ENCODE peak calls at places on chromosomes 11 and 22, in ten cellular contexts. One of them, this sample, is unnamed. For H3K4me1 and H3K9me3, the result is how much of the 10 kb centered on the place peaks cover.

GRCh38 chr11:110447343-110447742 is 17.6 kb downstream of the FDX1 start:
- DNase-seq in PC-9: no peak
- DNase-seq in suprapubic skin: no peak
- DNase-seq in fibroblast of lung: no peak
- DNase-seq in sigmoid colon: no peak
- DNase-seq in psoas muscle: no peak
- DNase-seq in Caco-2: no peak
- DNase-seq in HepG2: no peak
- DNase-seq in gastrocnemius medialis: no peak
- DNase-seq in left lung: no peak
- DNase-seq in this sample: no peak

GRCh38 chr22:42314709-42315391 is 44.4 kb upstream of the TCF20 start:
- DNase-seq in PC-9: no peak
- DNase-seq in suprapubic skin: no peak
- DNase-seq in fibroblast of lung: no peak
- DNase-seq in sigmoid colon: no peak
- DNase-seq in psoas muscle: no peak
- DNase-seq in Caco-2: no peak
- DNase-seq in HepG2: no peak
- DNase-seq in gastrocnemius medialis: no peak
- DNase-seq in left lung: no peak
- DNase-seq in this sample: no peak

GRCh38 chr11:72781063-72781312 is 12.9 kb downstream of the STARD10 start:
- DNase-seq in PC-9: peak
- DNase-seq in suprapubic skin: no peak
- DNase-seq in fibroblast of lung: no peak
- DNase-seq in sigmoid colon: no peak
- DNase-seq in psoas muscle: no peak
- DNase-seq in Caco-2: peak
- DNase-seq in HepG2: no peak
- DNase-seq in gastrocnemius medialis: no peak
- DNase-seq in left lung: peak
- DNase-seq in this sample: peak

GRCh38 chr11:126495806-126496205 is 140.3 kb downstream of the ST3GAL4 start:
- DNase-seq in PC-9: no peak
- DNase-seq in suprapubic skin: no peak
- DNase-seq in fibroblast of lung: no peak
- DNase-seq in sigmoid colon: peak
- DNase-seq in psoas muscle: no peak
- DNase-seq in Caco-2: no peak
- DNase-seq in HepG2: no peak
- DNase-seq in gastrocnemius medialis: no peak
- DNase-seq in left lung: no peak
- DNase-seq in this sample: peak

GRCh38 chr22:22865311-22866072 is 22.1 kb upstream of the IGLL5 start:
- DNase-seq in PC-9: no peak
- DNase-seq in suprapubic skin: no peak
- DNase-seq in fibroblast of lung: peak
- DNase-seq in sigmoid colon: no peak
- DNase-seq in psoas muscle: no peak
- DNase-seq in Caco-2: no peak
- DNase-seq in HepG2: no peak
- DNase-seq in gastrocnemius medialis: no peak
- DNase-seq in left lung: no peak
- DNase-seq in this sample: no peak

GRCh38 chr11:13434247-13435205 is 28.5 kb downstream of the BTBD10 start:
- DNase-seq in PC-9: no peak
- DNase-seq in suprapubic skin: no peak
- DNase-seq in fibroblast of lung: no peak
- DNase-seq in sigmoid colon: no peak
- DNase-seq in psoas muscle: no peak
- DNase-seq in Caco-2: no peak
- DNase-seq in HepG2: no peak
- DNase-seq in gastrocnemius medialis: no peak
- DNase-seq in left lung: no peak
- DNase-seq in this sample: no peak

GRCh38 chr11:92180664-92181251 is 43.9 kb upstream of the FAT3 start:
- DNase-seq in PC-9: no peak
- DNase-seq in suprapubic skin: no peak
- DNase-seq in fibroblast of lung: peak
- DNase-seq in sigmoid colon: no peak
- DNase-seq in psoas muscle: no peak
- DNase-seq in Caco-2: no peak
- DNase-seq in HepG2: no peak
- DNase-seq in gastrocnemius medialis: no peak
- DNase-seq in left lung: no peak
- DNase-seq in this sample: peak

GRCh38 chr11:103993502-103993901 is 42.9 kb upstream of the DDI1 start:
- DNase-seq in PC-9: no peak
- DNase-seq in suprapubic skin: no peak
- DNase-seq in fibroblast of lung: no peak
- DNase-seq in sigmoid colon: no peak
- DNase-seq in psoas muscle: no peak
- DNase-seq in Caco-2: no peak
- DNase-seq in HepG2: no peak
- DNase-seq in gastrocnemius medialis: no peak
- DNase-seq in left lung: no peak
- DNase-seq in this sample: no peak

GRCh38 chr11:94734563-94735275 is 33.4 kb upstream of the AMOTL1 start:
- DNase-seq in PC-9: no peak
- DNase-seq in suprapubic skin: no peak
- DNase-seq in fibroblast of lung: no peak
- DNase-seq in sigmoid colon: no peak
- DNase-seq in psoas muscle: no peak
- DNase-seq in Caco-2: no peak
- DNase-seq in HepG2: no peak
- DNase-seq in gastrocnemius medialis: no peak
- DNase-seq in left lung: no peak
- DNase-seq in this sample: peak

GRCh38 chr22:24592846-24593809 is at the start of gene LRRC75B:
- DNase-seq in PC-9: peak
- DNase-seq in suprapubic skin: peak
- DNase-seq in fibroblast of lung: peak
- DNase-seq in sigmoid colon: peak
- DNase-seq in psoas muscle: peak
- DNase-seq in Caco-2: peak
- DNase-seq in HepG2: peak
- DNase-seq in gastrocnemius medialis: peak
- DNase-seq in left lung: peak
- DNase-seq in this sample: peak

GRCh38 chr11:120750647-120751419 is 239.3 kb downstream of the GRIK4 start:
- DNase-seq in PC-9: no peak
- DNase-seq in suprapubic skin: no peak
- DNase-seq in fibroblast of lung: no peak
- DNase-seq in sigmoid colon: no peak
- DNase-seq in psoas muscle: no peak
- DNase-seq in Caco-2: no peak
- DNase-seq in HepG2: no peak
- DNase-seq in gastrocnemius medialis: no peak
- DNase-seq in left lung: no peak
- DNase-seq in this sample: no peak

DNA sequence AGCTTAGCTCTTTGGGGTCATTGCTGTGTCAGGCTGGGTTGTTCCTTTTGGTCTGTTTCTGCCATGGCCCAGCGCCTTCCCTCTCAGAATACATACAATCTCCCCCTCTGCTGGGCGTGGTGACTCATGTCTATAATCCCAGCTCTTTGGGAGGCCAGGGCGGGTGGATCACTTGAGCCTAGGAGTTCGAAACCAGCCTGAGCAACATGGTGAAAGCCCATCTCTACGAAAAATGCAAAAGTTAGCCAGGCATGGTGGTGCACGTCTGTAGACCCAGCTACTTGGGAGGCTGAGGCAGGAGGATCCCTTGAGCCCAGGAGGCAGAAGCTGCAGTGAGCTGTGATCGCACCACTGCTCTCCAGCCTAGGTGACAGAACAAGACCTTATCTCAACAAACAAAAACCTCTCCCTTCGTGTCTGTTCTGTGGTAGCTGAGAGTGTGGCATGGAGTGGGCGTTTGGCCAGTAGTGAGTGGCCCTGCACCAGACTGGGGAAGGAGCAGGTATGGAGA is 46.7 kb upstream of the RAB1B start:
- DNase-seq in PC-9: no peak
- DNase-seq in suprapubic skin: no peak
- DNase-seq in fibroblast of lung: no peak
- DNase-seq in sigmoid colon: peak
- DNase-seq in psoas muscle: no peak
- DNase-seq in Caco-2: no peak
- DNase-seq in HepG2: no peak
- DNase-seq in gastrocnemius medialis: no peak
- DNase-seq in left lung: no peak
- DNase-seq in this sample: peak
- TF ChIP-seq CTCF in PC-9: no peak
- TF ChIP-seq CTCF in suprapubic skin: no peak
- TF ChIP-seq CTCF in fibroblast of lung: no peak
- TF ChIP-seq CTCF in sigmoid colon: no peak
- TF ChIP-seq CTCF in psoas muscle: no peak
- TF ChIP-seq CTCF in Caco-2: no peak
- TF ChIP-seq CTCF in HepG2: peak
- TF ChIP-seq CTCF in gastrocnemius medialis: no peak
- TF ChIP-seq CTCF in left lung: no peak
- TF ChIP-seq CTCF in this sample: no peak

GRCh38 chr22:38753894-38754246 is 1.9 kb downstream of the SUN2 start:
- DNase-seq in PC-9: no peak
- DNase-seq in suprapubic skin: no peak
- DNase-seq in fibroblast of lung: no peak
- DNase-seq in sigmoid colon: no peak
- DNase-seq in psoas muscle: no peak
- DNase-seq in Caco-2: no peak
- DNase-seq in HepG2: peak
- DNase-seq in gastrocnemius medialis: no peak
- DNase-seq in left lung: no peak
- DNase-seq in this sample: no peak
- H3K4me1 ChIP-seq in PC-9: half or more
- H3K4me1 ChIP-seq in suprapubic skin: half or more
- H3K4me1 ChIP-seq in fibroblast of lung: under half
- H3K4me1 ChIP-seq in sigmoid colon: under half
- H3K4me1 ChIP-seq in psoas muscle: under half
- H3K4me1 ChIP-seq in Caco-2: under half
- H3K4me1 ChIP-seq in HepG2: under half
- H3K4me1 ChIP-seq in gastrocnemius medialis: under half
- H3K4me1 ChIP-seq in left lung: half or more
- H3K4me1 ChIP-seq in this sample: under half

DNA sequence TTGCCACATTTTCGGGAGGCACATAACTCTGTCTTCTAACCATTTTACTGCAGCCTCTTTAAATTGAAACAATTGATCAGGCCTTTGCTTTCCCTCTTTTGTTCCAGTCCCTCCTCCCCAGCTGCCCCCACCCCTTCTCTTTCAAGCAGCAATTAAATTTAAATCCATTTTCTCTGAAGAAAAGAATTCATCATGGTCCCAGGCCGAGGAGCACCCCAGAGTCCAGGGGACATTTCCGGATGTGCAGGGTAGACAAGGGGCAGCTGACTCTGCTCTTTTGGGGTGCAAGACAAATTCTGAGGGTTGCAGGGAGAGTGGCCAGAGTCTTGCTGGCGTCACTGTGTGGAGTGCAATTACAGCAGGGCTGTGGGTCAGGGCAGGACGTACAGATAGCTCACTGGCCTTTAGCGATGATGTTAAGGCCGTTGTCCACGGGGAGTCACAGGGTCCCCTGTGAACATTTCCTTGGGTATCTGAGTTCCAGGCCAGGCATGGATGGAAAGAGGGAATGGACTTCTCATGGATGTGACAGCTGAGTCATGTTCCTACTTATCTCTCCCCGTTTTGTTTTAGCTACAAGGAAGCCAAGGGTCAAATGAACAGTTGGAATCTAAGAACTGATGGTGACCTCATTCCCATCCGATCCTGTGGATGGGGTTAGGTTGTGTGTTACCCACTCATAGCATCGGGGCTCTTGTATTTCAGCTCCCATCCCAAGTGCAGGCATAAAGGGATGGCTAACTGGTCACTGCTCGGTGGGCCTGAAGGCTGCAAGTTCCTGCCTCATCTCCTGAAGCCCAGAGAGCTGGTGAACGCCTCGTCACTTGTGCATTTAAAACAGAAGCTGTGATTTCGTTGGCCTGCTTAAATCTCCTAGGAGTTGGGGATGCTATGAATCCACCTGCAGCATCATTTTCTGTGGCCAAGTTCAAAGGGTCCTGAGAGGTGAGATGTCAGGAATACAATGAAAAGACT is 476.7 kb downstream of the TBC1D22A start:
- DNase-seq in PC-9: no peak
- DNase-seq in suprapubic skin: no peak
- DNase-seq in fibroblast of lung: peak
- DNase-seq in sigmoid colon: no peak
- DNase-seq in psoas muscle: no peak
- DNase-seq in Caco-2: no peak
- DNase-seq in HepG2: no peak
- DNase-seq in gastrocnemius medialis: no peak
- DNase-seq in left lung: no peak
- DNase-seq in this sample: no peak
- H3K9me3 ChIP-seq in PC-9: under half
- H3K9me3 ChIP-seq in suprapubic skin: under half
- H3K9me3 ChIP-seq in fibroblast of lung: under half
- H3K9me3 ChIP-seq in sigmoid colon: under half
- H3K9me3 ChIP-seq in psoas muscle: under half
- H3K9me3 ChIP-seq in Caco-2: under half
- H3K9me3 ChIP-seq in HepG2: under half
- H3K9me3 ChIP-seq in gastrocnemius medialis: under half
- H3K9me3 ChIP-seq in left lung: under half
- H3K9me3 ChIP-seq in this sample: half or more

GRCh38 chr22:46994983-46995382 is 232.5 kb downstream of the TBC1D22A start:
- DNase-seq in PC-9: no peak
- DNase-seq in suprapubic skin: no peak
- DNase-seq in fibroblast of lung: no peak
- DNase-seq in sigmoid colon: peak
- DNase-seq in psoas muscle: no peak
- DNase-seq in Caco-2: no peak
- DNase-seq in HepG2: no peak
- DNase-seq in gastrocnemius medialis: no peak
- DNase-seq in left lung: no peak
- DNase-seq in this sample: no peak

GRCh38 chr22:46997311-46997970 is 235.0 kb downstream of the TBC1D22A start:
- DNase-seq in PC-9: no peak
- DNase-seq in suprapubic skin: no peak
- DNase-seq in fibroblast of lung: no peak
- DNase-seq in sigmoid colon: peak
- DNase-seq in psoas muscle: no peak
- DNase-seq in Caco-2: no peak
- DNase-seq in HepG2: no peak
- DNase-seq in gastrocnemius medialis: no peak
- DNase-seq in left lung: peak
- DNase-seq in this sample: no peak

GRCh38 chr22:46995501-46996360 is 233.3 kb downstream of the TBC1D22A start:
- DNase-seq in PC-9: no peak
- DNase-seq in suprapubic skin: no peak
- DNase-seq in fibroblast of lung: no peak
- DNase-seq in sigmoid colon: peak
- DNase-seq in psoas muscle: no peak
- DNase-seq in Caco-2: no peak
- DNase-seq in HepG2: no peak
- DNase-seq in gastrocnemius medialis: no peak
- DNase-seq in left lung: peak
- DNase-seq in this sample: no peak

GRCh38 chr22:46998346-46998745 is 235.9 kb downstream of the TBC1D22A start:
- DNase-seq in PC-9: no peak
- DNase-seq in suprapubic skin: no peak
- DNase-seq in fibroblast of lung: no peak
- DNase-seq in sigmoid colon: peak
- DNase-seq in psoas muscle: no peak
- DNase-seq in Caco-2: no peak
- DNase-seq in HepG2: no peak
- DNase-seq in gastrocnemius medialis: no peak
- DNase-seq in left lung: no peak
- DNase-seq in this sample: peak

GRCh38 chr22:46996595-46997310 is 234.3 kb downstream of the TBC1D22A start:
- DNase-seq in PC-9: no peak
- DNase-seq in suprapubic skin: no peak
- DNase-seq in fibroblast of lung: no peak
- DNase-seq in sigmoid colon: peak
- DNase-seq in psoas muscle: no peak
- DNase-seq in Caco-2: peak
- DNase-seq in HepG2: peak
- DNase-seq in gastrocnemius medialis: no peak
- DNase-seq in left lung: no peak
- DNase-seq in this sample: no peak
- TF ChIP-seq CTCF in PC-9: peak
- TF ChIP-seq CTCF in suprapubic skin: no peak
- TF ChIP-seq CTCF in fibroblast of lung: no peak
- TF ChIP-seq CTCF in sigmoid colon: no peak
- TF ChIP-seq CTCF in psoas muscle: no peak
- TF ChIP-seq CTCF in Caco-2: peak
- TF ChIP-seq CTCF in HepG2: peak
- TF ChIP-seq CTCF in gastrocnemius medialis: no peak
- TF ChIP-seq CTCF in left lung: no peak
- TF ChIP-seq CTCF in this sample: peak

This sample was measured in endodermal cell.